ENCODE peak calls at places on chromosomes 3 and 15, in six cellular contexts. L is T-cell; H is HT1080; R is osteocyte; B is CD4-positive, alpha-beta memory T cell; S is ELR. A is an unnamed sample.

GRCh38 chr15:100349696-100350433 is 8.1 kb upstream of the ADAMTS17 start:
- DNase-seq in L (peak), H (peak), R (peak), B (peak), S (peak), A (peak)

GRCh38 chr15:85588657-85589056 is 206.1 kb downstream of the KLHL25 start:
- DNase-seq in L (no peak), H (no peak), R (no peak), B (no peak), S (peak), A (no peak)

GRCh38 chr3:146035366-146035765 is 125.6 kb downstream of the PLOD2 start:
- DNase-seq in L (no peak), H (no peak), R (no peak), B (no peak), S (peak), A (no peak)

GRCh38 chr15:56464893-56465520 is at the start of gene MNS1:
- DNase-seq in L (peak), H (peak), R (peak), B (peak), S (peak), A (peak)

GRCh38 chr3:13389378-13389777 is 30.7 kb downstream of the NUP210 start:
- DNase-seq in L (no peak), H (no peak), R (no peak), B (no peak), S (no peak), A (no peak)

GRCh38 chr15:95369202-95369601 is 961.3 kb upstream of the NR2F2 start:
- DNase-seq in L (no peak), H (no peak), R (no peak), B (no peak), S (no peak), A (no peak)

GRCh38 chr3:103712320-103713008 is 1277.6 kb downstream of the ZPLD1 start:
- DNase-seq in L (no peak), H (peak), R (no peak), B (no peak), S (peak), A (no peak)

GRCh38 chr3:149783576-149783975 is 8.8 kb downstream of the ANKUB1 start:
- DNase-seq in L (no peak), H (peak), R (no peak), B (no peak), S (peak), A (no peak)

GRCh38 chr3:16917256-16917935 is 32.6 kb downstream of the PLCL2 start:
- DNase-seq in L (no peak), H (peak), R (no peak), B (no peak), S (peak), A (no peak)

GRCh38 chr15:70596354-70597055 is 166.9 kb downstream of the UACA start:
- DNase-seq in L (no peak), H (peak), R (peak), B (no peak), S (peak), A (peak)

GRCh38 chr15:101009176-101009575 is 90.0 kb downstream of the LRRK1 start:
- DNase-seq in L (no peak), H (no peak), R (peak), B (no peak), S (no peak), A (peak)

GRCh38 chr15:72790302-72790955 is 6.9 kb upstream of the ADPGK start:
- DNase-seq in L (no peak), H (no peak), R (no peak), B (no peak), S (peak), A (no peak)

GRCh38 chr3:13055634-13056033 is 17.6 kb downstream of the IQSEC1 start:
- DNase-seq in L (no peak), H (no peak), R (no peak), B (no peak), S (no peak), A (no peak)

GRCh38 chr3:79369306-79369705 is 398.5 kb downstream of the ROBO1 start:
- DNase-seq in L (no peak), H (no peak), R (no peak), B (no peak), S (peak), A (no peak)

A was measured in type B pancreatic cell.